ENCODE peak calls at places on chromosome 1, in nine cellular contexts. S is KG1, Q is nephron progenitor cell, Z is PC-3, A is cardiac fibroblast, I is EH, G is left cardiac atrium, T is activated T-cell treated with anti-CD3 and anti-CD28 coated beads for 48 hours, N is HEK293T. E is an unnamed sample.

GRCh38 chr1:172338295-172338735 is 82.2 kb upstream of the C1orf105 start:
- DNase-seq in S (no peak), I (no peak), Z (no peak), G (no peak), T (peak), Q (no peak), N (no peak), A (no peak), E (no peak)

GRCh38 chr1:169491845-169492281 is 6.1 kb upstream of the SLC19A2 start:
- DNase-seq in Z (no peak), G (no peak), S (no peak), T (peak), I (no peak), Q (no peak), N (no peak), A (peak), E (no peak)

GRCh38 chr1:84301759-84302380 is 362 bp downstream of the SAMD13 start:
- DNase-seq in Z (no peak), S (no peak), Q (no peak), N (no peak), A (peak), T (no peak), G (no peak), I (no peak), E (no peak)

GRCh38 chr1:19432943-19433609 is 52.3 kb downstream of the CAPZB start:
- DNase-seq in S (no peak), T (no peak), I (peak), A (no peak), G (no peak), Q (no peak), N (no peak), Z (no peak), E (no peak)

GRCh38 chr1:234607091-234608025 is 2.6 kb downstream of the IRF2BP2 start:
- DNase-seq in I (peak), N (no peak), Q (peak), T (no peak), G (no peak), S (no peak), A (peak), Z (peak), E (no peak)

GRCh38 chr1:67162954-67163353 is 3.3 kb upstream of the IL23R start:
- DNase-seq in T (peak), N (no peak), Z (peak), Q (no peak), S (no peak), I (peak), G (no peak), A (peak), E (no peak)

GRCh38 chr1:185157599-185158469 is 867 bp downstream of the SWT1 start:
- DNase-seq in A (peak), N (peak), S (no peak), T (no peak), Z (peak), G (no peak), Q (no peak), I (peak), E (no peak)

GRCh38 chr1:183896466-183897026 is 91.6 kb downstream of the RGL1 start:
- DNase-seq in I (peak), Z (peak), G (no peak), S (peak), N (no peak), A (peak), Q (no peak), T (no peak), E (no peak)

GRCh38 chr1:193083365-193084088 is 21.7 kb downstream of the GLRX2 start:
- DNase-seq in N (no peak), Z (no peak), A (no peak), S (no peak), I (no peak), G (no peak), Q (no peak), T (no peak), E (no peak)

E was measured in NT2/D1.